ENCODE peak calls at places on chromosomes 16 and 17, in eight cellular contexts. J is neural crest cell, X is lung, C is choroid plexus epithelial cell, M is tibial artery, K is HFFc6, T is AG04450, P is nephron progenitor cell. Z is an unnamed sample.

GRCh38 chr17:35089846-35090193 is 26.3 kb upstream of the RFFL start:
- DNase-seq in J (no peak), K (peak; percentile 6), C (peak; percentile 47), P (no peak), T (no peak), M (no peak), X (no peak), Z (no peak)

GRCh38 chr17:79738643-79739042 is 7.9 kb downstream of the ENPP7 start:
- DNase-seq in K (no peak), T (no peak), J (no peak), M (no peak), C (no peak), P (no peak), X (no peak), Z (no peak)

GRCh38 chr16:17748005-17748719 is 277.4 kb upstream of the XYLT1 start:
- DNase-seq in T (no peak), J (no peak), X (no peak), C (no peak), M (no peak), P (no peak), K (no peak), Z (no peak)

GRCh38 chr16:86387461-86388440 is 122.6 kb upstream of the FOXF1 start:
- DNase-seq in T (peak; percentile 94), K (peak; percentile 96), P (no peak), C (peak; percentile 98), M (no peak), X (no peak), J (no peak), Z (no peak)

GRCh38 chr17:66466933-66467367 is 164.5 kb downstream of the PRKCA start:
- DNase-seq in M (no peak), J (no peak), P (no peak), C (peak; percentile 99), K (peak; percentile 98), T (peak; percentile 96), X (peak; percentile 47), Z (no peak)

GRCh38 chr17:80596760-80597608 is 52.3 kb downstream of the RPTOR start:
- DNase-seq in T (no peak), P (no peak), K (no peak), J (no peak), C (no peak), M (no peak), X (no peak), Z (no peak)

GRCh38 chr16:57324649-57325223 is 33.8 kb upstream of the CCL22 start:
- DNase-seq in T (no peak), C (no peak), J (no peak), P (no peak), X (no peak), M (no peak), K (no peak), Z (no peak)

GRCh38 chr16:87841608-87842208 is 27.6 kb downstream of the SLC7A5 start:
- DNase-seq in T (no peak), C (no peak), P (no peak), M (no peak), J (no peak), K (no peak), X (no peak), Z (no peak)

GRCh38 chr16:30722443-30722842 is 23.5 kb downstream of the SRCAP start:
- DNase-seq in P (no peak), J (no peak), K (no peak), C (no peak), M (no peak), T (no peak), X (no peak), Z (peak; percentile 62)
- TF ChIP-seq CTCF in P (no peak), J (no peak), K (peak; percentile 20), C (no peak), M (no peak), T (no peak), X (no peak), Z (peak; percentile 31)

DNA sequence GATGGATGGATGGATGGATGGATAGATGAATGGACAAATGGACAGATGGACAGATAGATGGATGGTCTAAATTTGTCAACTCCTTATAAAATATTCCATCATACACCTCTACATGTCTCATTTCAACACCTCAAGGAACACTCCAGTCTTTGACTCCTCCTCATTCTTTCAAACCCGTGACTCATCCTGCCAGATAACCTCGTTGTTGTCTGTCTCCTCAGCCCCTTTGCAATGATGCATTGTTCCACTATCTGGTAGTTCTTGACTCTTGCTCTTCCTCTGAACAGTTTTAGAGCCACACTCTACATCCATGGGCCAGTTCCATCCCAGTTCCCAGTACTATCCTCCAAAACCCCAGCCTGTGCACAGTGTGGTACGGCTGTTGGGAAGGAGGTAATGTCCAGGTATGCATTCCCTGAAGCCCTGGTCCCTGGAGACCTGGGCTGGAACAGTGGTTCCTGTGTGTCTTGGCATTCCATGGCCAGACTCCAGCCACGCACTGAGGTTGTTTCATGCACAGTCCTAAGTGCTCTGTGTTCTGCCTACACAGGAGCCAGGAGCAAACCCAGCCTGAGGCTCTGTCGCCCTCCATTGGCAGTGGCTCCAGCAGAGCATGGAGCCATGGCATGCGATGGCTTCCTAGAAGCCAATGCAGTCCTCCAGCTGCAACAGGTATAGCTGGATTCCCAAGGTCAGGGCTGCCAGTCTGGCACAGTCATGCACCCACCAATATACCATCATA is 105.7 kb downstream of the C17orf67 start:
- DNase-seq in X (no peak), M (no peak), J (no peak), P (no peak), C (no peak), T (no peak), K (no peak), Z (no peak)
- TF ChIP-seq CTCF in X (no peak), M (no peak), J (no peak), P (no peak), C (no peak), T (no peak), K (no peak), Z (no peak)

GRCh38 chr17:2731807-2732206 is 17.6 kb downstream of the CCDC92B start:
- DNase-seq in K (no peak), M (no peak), X (no peak), C (no peak), J (no peak), T (no peak), P (no peak), Z (no peak)
- TF ChIP-seq CTCF in K (no peak), M (no peak), X (no peak), C (no peak), J (no peak), T (no peak), P (no peak), Z (no peak)

GRCh38 chr17:74453665-74454196 is 12.7 kb upstream of the CD300A start:
- DNase-seq in P (no peak), J (no peak), C (peak; percentile 70), K (no peak), M (no peak), T (no peak), X (peak; percentile 87), Z (no peak)
- TF ChIP-seq CTCF in P (no peak), J (no peak), C (no peak), K (no peak), M (no peak), T (no peak), X (no peak), Z (no peak)

GRCh38 chr17:58340623-58340876 is 11.5 kb downstream of the SUPT4H1 start:
- DNase-seq in M (no peak), K (no peak), C (no peak), J (no peak), P (no peak), T (no peak), X (no peak), Z (no peak)
- TF ChIP-seq CTCF in M (no peak), K (no peak), C (no peak), J (no peak), P (no peak), T (no peak), X (no peak), Z (no peak)